ENCODE peak calls at places on chromosomes 5 and 9, in seven cellular contexts. D, Q, G, O, L, K and H are unnamed samples.

GRCh38 chr9:136015656-136016055 is 54.5 kb upstream of the UBAC1 start:
- DNase-seq in Q (no peak), O (no peak), D (no peak), K (no peak), L (no peak), G (no peak), H (no peak)

GRCh38 chr5:10934789-10935355 is 173.8 kb upstream of the DAP start:
- DNase-seq in K (no peak), Q (no peak), G (no peak), L (no peak), D (no peak), O (no peak), H (no peak)

GRCh38 chr9:20321683-20322082 is 300.6 kb downstream of the MLLT3 start:
- DNase-seq in G (no peak), D (no peak), K (no peak), O (no peak), Q (no peak), L (no peak), H (no peak)

GRCh38 chr5:175290379-175290778 is 153.6 kb downstream of the DRD1 start:
- DNase-seq in L (no peak), K (no peak), D (no peak), O (no peak), Q (no peak), G (no peak), H (no peak)

GRCh38 chr5:107997338-107997979 is 326.7 kb upstream of the EFNA5 start:
- DNase-seq in G (no peak), Q (no peak), O (no peak), L (no peak), D (no peak), K (no peak), H (no peak)

GRCh38 chr9:79155308-79155707 is 416.5 kb upstream of the TLE4 start:
- DNase-seq in G (no peak), Q (no peak), L (no peak), O (no peak), D (no peak), K (no peak), H (no peak)

GRCh38 chr5:151048526-151048925 is 28.1 kb downstream of the GPX3 start:
- DNase-seq in Q (no peak), L (no peak), G (no peak), K (no peak), D (no peak), O (no peak), H (no peak)

GRCh38 chr5:126949475-126949874 is 80.9 kb downstream of the MARCHF3 start:
- DNase-seq in K (no peak), L (no peak), D (no peak), Q (no peak), G (no peak), O (no peak), H (no peak)

GRCh38 chr9:116075191-116075590 is 78.4 kb upstream of the PAPPA start:
- DNase-seq in D (no peak), K (no peak), Q (no peak), O (no peak), G (no peak), L (no peak), H (no peak)

GRCh38 chr5:143119881-143120341 is 283.6 kb downstream of the NR3C1 start:
- DNase-seq in D (no peak), L (no peak), O (no peak), Q (no peak), K (no peak), G (no peak), H (no peak)

GRCh38 chr9:89435315-89435823 is 62.5 kb downstream of the SEMA4D start:
- DNase-seq in L (no peak), K (peak; percentile 93), O (peak; percentile 69), D (no peak), Q (no peak), G (no peak), H (no peak)

GRCh38 chr9:88018101-88018500 is 43.8 kb upstream of the CDK20 start:
- DNase-seq in G (no peak), L (no peak), Q (no peak), O (no peak), K (no peak), D (no peak), H (no peak)

GRCh38 chr5:90968319-90968718 is 409.7 kb downstream of the ADGRV1 start:
- DNase-seq in K (no peak), O (no peak), G (no peak), L (no peak), Q (no peak), D (no peak), H (no peak)